ENCODE peak calls at places on chromosomes 12 and 14, in ten cellular contexts. M, S, Z, E, X, B, A, P, Q and W are unnamed samples.

GRCh38 chr14:34232790-34233189 is 229.2 kb downstream of the SPTSSA start:
- DNase-seq in Z (no peak), A (no peak), X (no peak), E (no peak), S (no peak), B (no peak), P (no peak), M (no peak), Q (no peak), W (no peak)

GRCh38 chr12:47021298-47021697 is 58.1 kb upstream of the PCED1B start:
- DNase-seq in X (peak; percentile 78), B (no peak), M (peak; percentile 51), P (peak; percentile 63), E (no peak), S (no peak), A (no peak), Z (peak; percentile 92), Q (peak; percentile 28), W (peak; percentile 97)

GRCh38 chr14:41859336-41859735 is 252.7 kb downstream of the LRFN5 start:
- DNase-seq in P (no peak), E (no peak), M (no peak), X (no peak), S (no peak), Z (peak; percentile 45), Q (no peak), B (no peak), A (no peak), W (no peak)

GRCh38 chr12:92467886-92468285 is 234.9 kb upstream of the PLEKHG7 start:
- DNase-seq in P (no peak), A (no peak), S (no peak), B (no peak), Z (no peak), M (no peak), Q (peak; percentile 3), E (no peak), X (no peak), W (peak; percentile 70)

GRCh38 chr12:12018454-12018853 is 52.3 kb upstream of the BCL2L14 start:
- DNase-seq in X (no peak), A (no peak), M (no peak), B (no peak), S (no peak), P (no peak), Q (no peak), E (no peak), Z (peak; percentile 63), W (peak; percentile 19)

GRCh38 chr14:60815371-60815770 is 80.8 kb downstream of the MNAT1 start:
- DNase-seq in M (no peak), E (no peak), Q (no peak), S (no peak), B (no peak), X (no peak), Z (no peak), P (no peak), A (no peak), W (no peak)

GRCh38 chr14:101843665-101844064 is 82.2 kb downstream of the PPP2R5C start:
- DNase-seq in S (no peak), P (no peak), Z (no peak), M (no peak), Q (peak; percentile 17), A (no peak), E (peak; percentile 29), X (no peak), B (no peak), W (no peak)

GRCh38 chr14:75315143-75315542 is 36.5 kb downstream of the FOS start:
- DNase-seq in E (no peak), M (no peak), Z (peak; percentile 85), B (no peak), X (no peak), A (no peak), S (no peak), Q (peak; percentile 53), P (peak; percentile 47), W (peak; percentile 44)

GRCh38 chr14:75715926-75716780 is 55.1 kb downstream of the TTLL5 start:
- DNase-seq in A (no peak), M (no peak), X (peak; percentile 38), Q (no peak), S (no peak), E (no peak), Z (no peak), B (no peak), P (peak; percentile 61), W (peak; percentile 91)

GRCh38 chr12:116948298-116948697 is 37.5 kb downstream of the FBXW8 start:
- DNase-seq in B (no peak), Q (no peak), X (no peak), P (no peak), M (no peak), A (no peak), S (no peak), E (no peak), Z (no peak), W (no peak)

GRCh38 chr12:42756841-42757661 is 167.5 kb upstream of the PRICKLE1 start:
- DNase-seq in P (peak; percentile 77), S (peak; percentile 48), A (no peak), Q (peak; percentile 81), Z (peak; percentile 80), X (peak; percentile 58), M (peak; percentile 53), B (no peak), E (no peak), W (peak; percentile 92)

GRCh38 chr14:61201171-61201570 is 80.0 kb downstream of the TMEM30B start:
- DNase-seq in E (no peak), B (no peak), X (no peak), S (no peak), A (no peak), Q (no peak), Z (no peak), M (no peak), P (no peak), W (no peak)